ENCODE peak calls at places on chromosomes 13 and 19, in four cellular contexts. D is fibroblast of the aortic adventitia, T is right lobe of liver, I is mucosa of descending colon. S is an unnamed sample.
A peak's percentile ranks its signal among the peaks of the same experiment; 100 is the strongest.

GRCh38 chr19:40600086-40600917 is 867 bp upstream of the LTBP4 start:
- DNase-seq in D (no peak), I (peak; percentile 45), T (no peak), S (no peak)

GRCh38 chr13:102721800-102722231 is 27.0 kb upstream of the METTL21C start:
- DNase-seq in T (peak; percentile 62), D (peak; percentile 48), I (no peak), S (no peak)

GRCh38 chr19:13888281-13888680 is 11.3 kb downstream of the NANOS3 start:
- DNase-seq in I (peak; percentile 83), D (no peak), T (no peak), S (no peak)

GRCh38 chr13:94525781-94526180 is 46.3 kb upstream of the DCT start:
- DNase-seq in I (no peak), T (no peak), D (no peak), S (no peak)

GRCh38 chr13:47081850-47082249 is 185.0 kb upstream of the HTR2A start:
- DNase-seq in T (no peak), I (no peak), D (no peak), S (no peak)

GRCh38 chr19:54207908-54208783 is 7.5 kb downstream of the RPS9 start:
- DNase-seq in I (peak; percentile 43), D (peak; percentile 88), T (peak; percentile 62), S (no peak)

GRCh38 chr13:100247937-100248336 is 159.0 kb downstream of the PCCA start:
- DNase-seq in I (no peak), T (no peak), D (no peak), S (no peak)

GRCh38 chr19:57992841-57993240 is 9.8 kb downstream of the ZNF606 start:
- DNase-seq in D (no peak), T (no peak), I (no peak), S (no peak)

GRCh38 chr19:13840751-13841338 is 36.1 kb upstream of the NANOS3 start:
- DNase-seq in T (no peak), D (peak; percentile 33), I (no peak), S (no peak)

GRCh38 chr13:113021811-113022210 is 52.8 kb downstream of the MCF2L start:
- DNase-seq in T (no peak), D (no peak), I (no peak), S (no peak)

GRCh38 chr13:98326274-98326673 is 149.2 kb upstream of the RNF113B start:
- DNase-seq in D (no peak), T (no peak), I (no peak), S (no peak)

GRCh38 chr19:58021541-58022282 is 12.1 kb upstream of the ZSCAN1 start:
- DNase-seq in D (peak; percentile 40), I (no peak), T (no peak), S (no peak)

GRCh38 chr13:39483326-39483725 is 119.7 kb downstream of the LHFPL6 start:
- DNase-seq in D (peak; percentile 65), T (no peak), I (no peak), S (no peak)

GRCh38 chr13:109744512-109745051 is 41.8 kb downstream of the IRS2 start:
- DNase-seq in I (no peak), D (no peak), T (no peak), S (no peak)

GRCh38 chr13:110390572-110390971 is 83.5 kb downstream of the COL4A2 start:
- DNase-seq in D (peak; percentile 45), I (no peak), T (no peak), S (peak; percentile 97)

GRCh38 chr13:59776924-59777690 is 386.6 kb downstream of the DIAPH3 start:
- DNase-seq in I (no peak), T (no peak), D (peak; percentile 93), S (peak; percentile 10)

GRCh38 chr19:51347209-51347928 is 5.4 kb upstream of the VSIG10L start:
- DNase-seq in D (no peak), I (peak; percentile 4), T (no peak), S (no peak)

GRCh38 chr19:31676271-31677004 is 327.2 kb upstream of the TSHZ3 start:
- DNase-seq in I (no peak), T (no peak), D (peak; percentile 16), S (no peak)

GRCh38 chr19:56080669-56081401 is 40.3 kb downstream of the ZNF787 start:
- DNase-seq in D (peak; percentile 81), T (peak; percentile 79), I (peak; percentile 82), S (no peak)

GRCh38 chr19:52231154-52231565 is 38.2 kb upstream of the ZNF766 start:
- DNase-seq in I (no peak), D (peak; percentile 20), T (no peak), S (no peak)

GRCh38 chr13:28753946-28754345 is 35.2 kb upstream of the SLC46A3 start:
- DNase-seq in I (no peak), D (no peak), T (no peak), S (no peak)

GRCh38 chr13:113802090-113802531 is 43.1 kb downstream of the TMEM255B start:
- DNase-seq in D (peak; percentile 64), T (no peak), I (no peak), S (no peak)

GRCh38 chr13:63075126-63075525 is 1659.5 kb upstream of the PCDH20 start:
- DNase-seq in I (no peak), D (no peak), T (no peak), S (no peak)

GRCh38 chr19:40576181-40576584 is 490 bp upstream of the SHKBP1 start:
- DNase-seq in T (no peak), D (no peak), I (peak; percentile 55), S (no peak)

GRCh38 chr19:6233827-6234511 is 45.8 kb downstream of the MLLT1 start:
- DNase-seq in T (peak; percentile 77), D (peak; percentile 27), I (no peak), S (no peak)

GRCh38 chr13:36339600-36340155 is 6.5 kb downstream of the SPART start:
- DNase-seq in T (no peak), D (no peak), I (no peak), S (no peak)

GRCh38 chr13:114123448-114123847 is 9.0 kb downstream of the RASA3 start:
- DNase-seq in I (no peak), D (no peak), T (no peak), S (no peak)

GRCh38 chr13:75959861-75960481 is 323.8 kb downstream of the LMO7 start:
- DNase-seq in T (no peak), I (no peak), D (no peak), S (no peak)

GRCh38 chr13:36530050-36530789 is 97.9 kb downstream of the CCNA1 start:
- DNase-seq in D (peak; percentile 48), I (no peak), T (no peak), S (peak; percentile 66)

GRCh38 chr19:50300051-50300450 is 29.1 kb downstream of the KCNC3 start:
- DNase-seq in T (no peak), D (no peak), I (no peak), S (no peak)

GRCh38 chr13:28185256-28185655 is 46.9 kb downstream of the PAN3 start:
- DNase-seq in T (no peak), I (no peak), D (peak; percentile 7), S (no peak)

DNA sequence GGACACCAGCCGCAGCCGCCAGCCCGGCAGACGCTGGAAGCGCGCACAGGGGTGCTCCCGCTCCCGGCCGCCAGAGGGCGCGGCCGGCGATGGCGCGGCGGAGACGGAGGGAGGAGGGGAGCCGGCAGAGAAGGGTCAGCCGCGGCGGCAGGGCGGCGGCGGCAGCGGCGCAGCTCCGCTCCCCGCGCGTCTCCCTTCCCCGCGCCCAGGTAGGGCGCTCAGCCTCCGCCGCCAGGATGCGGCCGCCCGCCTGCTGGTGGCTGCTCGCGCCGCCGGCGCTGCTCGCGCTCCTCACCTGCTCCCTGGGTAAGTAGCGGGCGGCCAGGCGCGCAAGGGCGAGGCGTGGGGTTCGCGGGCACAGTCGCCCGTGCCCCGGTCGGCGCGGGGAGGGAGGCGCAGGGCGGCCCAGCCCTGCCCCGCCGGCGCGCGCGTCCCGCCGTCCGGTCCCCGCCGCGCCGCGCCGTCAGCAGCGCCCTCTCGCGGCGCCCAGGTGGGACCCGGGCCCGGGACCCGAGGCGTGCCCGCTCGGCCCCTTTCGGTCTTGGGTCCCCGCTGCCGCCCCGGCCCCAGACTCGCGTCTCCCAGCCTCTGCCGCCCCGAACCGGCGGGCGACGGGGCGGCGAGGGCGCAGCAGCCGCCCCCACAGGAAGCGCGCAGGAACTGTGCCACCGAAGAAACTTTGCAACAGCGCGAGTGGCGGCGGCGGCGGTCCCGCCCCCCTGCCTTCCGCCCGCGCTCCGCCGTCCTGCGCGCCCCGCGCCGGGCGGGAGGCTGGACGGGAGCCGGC is at the start of gene B3GLCT:
- DNase-seq in I (peak; percentile 92), T (peak; percentile 86), D (peak; percentile 68), S (no peak)
- TF ChIP-seq CTCF in I (peak; percentile 86), T (peak; percentile 91), D (peak; percentile 71), S (peak; percentile 72)

DNA sequence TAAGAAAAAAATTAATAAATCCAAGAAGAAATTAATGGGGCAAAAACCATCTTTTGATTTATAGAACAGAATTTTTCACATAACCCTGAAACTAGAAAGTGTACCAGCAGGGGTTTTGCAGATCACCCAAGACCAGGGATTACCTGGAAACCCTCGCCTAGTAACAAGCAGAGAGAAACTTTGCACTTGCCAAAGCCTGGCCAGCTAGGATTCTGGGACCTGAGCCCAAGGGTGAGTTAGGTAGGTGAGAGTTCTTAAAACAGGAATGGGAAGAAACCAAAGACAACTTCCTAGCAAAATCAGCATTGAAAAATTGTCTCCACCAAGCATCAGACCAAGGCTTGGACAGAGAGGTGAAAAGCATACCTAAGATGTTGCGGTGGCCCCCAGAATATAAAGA is 247.0 kb upstream of the NBEA start:
- DNase-seq in T (no peak), I (no peak), D (no peak), S (no peak)
- H3K4me3 ChIP-seq in T (no peak overlapping the region), I (no peak overlapping the region), D (no peak overlapping the region), S (no peak overlapping the region)

GRCh38 chr19:45828523-45828922 is 13.4 kb upstream of the RSPH6A start:
- DNase-seq in I (no peak), T (no peak), D (no peak), S (no peak)
- TF ChIP-seq CTCF in I (no peak), T (no peak), D (no peak), S (no peak)

GRCh38 chr19:3404324-3405260 is 38.2 kb downstream of the NFIC start:
- DNase-seq in I (peak; percentile 64), T (peak; percentile 83), D (peak; percentile 93), S (no peak)
- H3K4me3 ChIP-seq in I (no peak overlapping the region), T (peak overlapping the region; percentile 47), D (peak overlapping the region; percentile 51), S (no peak overlapping the region)

DNA sequence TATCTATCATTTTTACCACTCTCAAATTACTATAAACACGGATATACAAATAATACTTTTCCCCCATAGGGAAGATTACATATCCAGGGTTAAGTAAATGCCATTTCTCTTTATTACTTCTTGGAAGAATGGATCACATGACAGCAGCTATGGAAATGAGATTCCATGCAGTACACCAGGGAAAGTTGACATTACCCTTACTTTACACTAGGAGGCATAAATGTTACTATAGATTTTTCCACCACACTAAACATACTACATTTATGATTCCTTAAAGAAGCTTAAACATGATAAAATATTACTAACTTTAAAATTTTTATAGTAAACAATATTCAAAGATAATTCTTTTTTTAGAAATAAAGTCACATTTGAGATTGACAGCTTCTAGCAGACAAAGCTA is 611.4 kb downstream of the PCDH9 start:
- DNase-seq in D (peak; percentile 64), T (no peak), I (no peak), S (peak; percentile 21)
- TF ChIP-seq CTCF in D (peak; percentile 62), T (peak; percentile 33), I (no peak), S (peak; percentile 48)

GRCh38 chr19:12722566-12723382 is 958 bp downstream of the TNPO2 start:
- DNase-seq in I (peak; percentile 92), D (peak; percentile 100), T (peak; percentile 96), S (peak; percentile 99)

GRCh38 chr19:12721656-12722565 is 1.8 kb downstream of the TNPO2 start:
- DNase-seq in T (peak; percentile 65), D (peak; percentile 66), I (peak; percentile 75), S (peak; percentile 45)

GRCh38 chr19:12723643-12724426 is at the start of gene TNPO2:
- DNase-seq in T (peak; percentile 39), D (peak; percentile 57), I (peak; percentile 75), S (no peak)

GRCh38 chr19:12720851-12721655 is 2.7 kb downstream of the TNPO2 start:
- DNase-seq in D (peak; percentile 17), T (peak; percentile 38), I (peak; percentile 43), S (no peak)

GRCh38 chr19:12723383-12723642 is 419 bp downstream of the TNPO2 start:
- DNase-seq in D (no peak), I (no peak), T (no peak), S (no peak)
- H3K4me3 ChIP-seq in D (peak overlapping the region; percentile 84), I (no peak overlapping the region), T (peak overlapping the region; percentile 75), S (peak overlapping the region; percentile 88)